ENCODE peak calls at places on chromosomes 4 and X, in five cellular contexts. One of them, this sample, is unnamed. For H3K36me3 and H3K27me3, the result is how much of the 10 kb centered on the place peaks cover.

GRCh38 chrX:119069128-119069527 is 3.7 kb upstream of the CT47C1 start:
- DNase-seq in body of pancreas: no peak
- DNase-seq in HCT116: no peak
- DNase-seq in endodermal cell: no peak
- DNase-seq in right lobe of liver: no peak
- DNase-seq in this sample: no peak

GRCh38 chr4:122129061-122129460 is 23.1 kb upstream of the BLTP1 start:
- DNase-seq in body of pancreas: no peak
- DNase-seq in HCT116: no peak
- DNase-seq in endodermal cell: no peak
- DNase-seq in right lobe of liver: no peak
- DNase-seq in this sample: no peak

GRCh38 chrX:41932885-41933284 is 9.5 kb upstream of the CASK start:
- DNase-seq in body of pancreas: no peak
- DNase-seq in HCT116: no peak
- DNase-seq in endodermal cell: no peak
- DNase-seq in right lobe of liver: no peak
- DNase-seq in this sample: no peak

GRCh38 chrX:13551610-13552009 is 17.8 kb upstream of the EGFL6 start:
- DNase-seq in body of pancreas: no peak
- DNase-seq in HCT116: no peak
- DNase-seq in endodermal cell: no peak
- DNase-seq in right lobe of liver: no peak
- DNase-seq in this sample: no peak

GRCh38 chr4:154349829-154350228 is 141.8 kb downstream of the DCHS2 start:
- DNase-seq in body of pancreas: no peak
- DNase-seq in HCT116: peak
- DNase-seq in endodermal cell: no peak
- DNase-seq in right lobe of liver: no peak
- DNase-seq in this sample: no peak

GRCh38 chr4:106522839-106523238 is 154.3 kb upstream of the GIMD1 start:
- DNase-seq in body of pancreas: no peak
- DNase-seq in HCT116: no peak
- DNase-seq in endodermal cell: no peak
- DNase-seq in right lobe of liver: no peak
- DNase-seq in this sample: no peak

GRCh38 chr4:186707574-186707973 is 16.1 kb downstream of the FAT1 start:
- DNase-seq in body of pancreas: no peak
- DNase-seq in HCT116: no peak
- DNase-seq in endodermal cell: no peak
- DNase-seq in right lobe of liver: no peak
- DNase-seq in this sample: no peak

GRCh38 chr4:158787718-158788441 is 19.1 kb downstream of the FNIP2 start:
- DNase-seq in body of pancreas: no peak
- DNase-seq in HCT116: no peak
- DNase-seq in endodermal cell: no peak
- DNase-seq in right lobe of liver: no peak
- DNase-seq in this sample: no peak

GRCh38 chr4:37758226-37758625 is 68.3 kb upstream of the PGM2 start:
- DNase-seq in body of pancreas: peak
- DNase-seq in HCT116: no peak
- DNase-seq in endodermal cell: no peak
- DNase-seq in right lobe of liver: peak
- DNase-seq in this sample: peak

GRCh38 chrX:149074429-149074828 is 430.7 kb downstream of the IDS start:
- DNase-seq in body of pancreas: no peak
- DNase-seq in HCT116: no peak
- DNase-seq in endodermal cell: no peak
- DNase-seq in right lobe of liver: no peak
- DNase-seq in this sample: no peak

GRCh38 chr4:78645853-78646757 is 94.5 kb downstream of the ANXA3 start:
- DNase-seq in body of pancreas: peak
- DNase-seq in HCT116: no peak
- DNase-seq in endodermal cell: no peak
- DNase-seq in right lobe of liver: peak
- DNase-seq in this sample: peak

GRCh38 chr4:155889036-155889793 is 14.3 kb upstream of the TDO2 start:
- DNase-seq in body of pancreas: no peak
- DNase-seq in HCT116: no peak
- DNase-seq in endodermal cell: no peak
- DNase-seq in right lobe of liver: peak
- DNase-seq in this sample: no peak

GRCh38 chr4:76377922-76378321 is 43.0 kb downstream of the CCDC158 start:
- DNase-seq in body of pancreas: peak
- DNase-seq in HCT116: peak
- DNase-seq in endodermal cell: peak
- DNase-seq in right lobe of liver: no peak
- DNase-seq in this sample: no peak

GRCh38 chrX:43349363-43349762 is 306.7 kb upstream of the MAOA start:
- DNase-seq in body of pancreas: peak
- DNase-seq in HCT116: peak
- DNase-seq in endodermal cell: peak
- DNase-seq in right lobe of liver: peak
- DNase-seq in this sample: no peak

GRCh38 chr4:154390324-154390723 is 101.3 kb downstream of the DCHS2 start:
- DNase-seq in body of pancreas: no peak
- DNase-seq in HCT116: no peak
- DNase-seq in endodermal cell: no peak
- DNase-seq in right lobe of liver: no peak
- DNase-seq in this sample: no peak

GRCh38 chr4:3702551-3703221 is 63.5 kb upstream of the ADRA2C start:
- DNase-seq in body of pancreas: no peak
- DNase-seq in HCT116: no peak
- DNase-seq in endodermal cell: no peak
- DNase-seq in right lobe of liver: no peak
- DNase-seq in this sample: no peak

GRCh38 chr4:148056879-148057278 is 325.0 kb downstream of the ARHGAP10 start:
- DNase-seq in body of pancreas: peak
- DNase-seq in HCT116: peak
- DNase-seq in endodermal cell: peak
- DNase-seq in right lobe of liver: peak
- DNase-seq in this sample: peak

GRCh38 chrX:33183366-33183765 is 28.0 kb downstream of the DMD start:
- DNase-seq in body of pancreas: peak
- DNase-seq in HCT116: no peak
- DNase-seq in endodermal cell: peak
- DNase-seq in right lobe of liver: no peak
- DNase-seq in this sample: no peak

GRCh38 chr4:15636818-15637217 is 18.3 kb downstream of the FBXL5 start:
- DNase-seq in body of pancreas: no peak
- DNase-seq in HCT116: no peak
- DNase-seq in endodermal cell: no peak
- DNase-seq in right lobe of liver: no peak
- DNase-seq in this sample: no peak

GRCh38 chrX:49896951-49897350 is 17.7 kb downstream of the USP27X start:
- DNase-seq in body of pancreas: no peak
- DNase-seq in HCT116: no peak
- DNase-seq in endodermal cell: no peak
- DNase-seq in right lobe of liver: no peak
- DNase-seq in this sample: no peak

GRCh38 chrX:49901068-49901467 is 21.3 kb upstream of the CLCN5 start:
- DNase-seq in body of pancreas: no peak
- DNase-seq in HCT116: no peak
- DNase-seq in endodermal cell: no peak
- DNase-seq in right lobe of liver: no peak
- DNase-seq in this sample: no peak
- H3K4me3 ChIP-seq in body of pancreas: no peak
- H3K4me3 ChIP-seq in HCT116: no peak
- H3K4me3 ChIP-seq in endodermal cell: no peak
- H3K4me3 ChIP-seq in right lobe of liver: no peak
- H3K4me3 ChIP-seq in this sample: no peak

GRCh38 chr4:36237366-36238353 is 6.7 kb downstream of the ARAP2 start:
- DNase-seq in body of pancreas: no peak
- DNase-seq in HCT116: no peak
- DNase-seq in endodermal cell: no peak
- DNase-seq in right lobe of liver: no peak
- DNase-seq in this sample: no peak
- H3K36me3 ChIP-seq in body of pancreas: under half
- H3K36me3 ChIP-seq in HCT116: under half
- H3K36me3 ChIP-seq in endodermal cell: under half
- H3K36me3 ChIP-seq in right lobe of liver: under half
- H3K36me3 ChIP-seq in this sample: under half

GRCh38 chrX:112798736-112799135 is 41.9 kb downstream of the AMOT start:
- DNase-seq in body of pancreas: no peak
- DNase-seq in HCT116: no peak
- DNase-seq in endodermal cell: no peak
- DNase-seq in right lobe of liver: no peak
- DNase-seq in this sample: no peak

GRCh38 chrX:112800901-112801775 is 39.5 kb downstream of the AMOT start:
- DNase-seq in body of pancreas: no peak
- DNase-seq in HCT116: no peak
- DNase-seq in endodermal cell: no peak
- DNase-seq in right lobe of liver: no peak
- DNase-seq in this sample: no peak

GRCh38 chrX:112803060-112803459 is 37.6 kb downstream of the AMOT start:
- DNase-seq in body of pancreas: no peak
- DNase-seq in HCT116: no peak
- DNase-seq in endodermal cell: no peak
- DNase-seq in right lobe of liver: no peak
- DNase-seq in this sample: no peak

DNA sequence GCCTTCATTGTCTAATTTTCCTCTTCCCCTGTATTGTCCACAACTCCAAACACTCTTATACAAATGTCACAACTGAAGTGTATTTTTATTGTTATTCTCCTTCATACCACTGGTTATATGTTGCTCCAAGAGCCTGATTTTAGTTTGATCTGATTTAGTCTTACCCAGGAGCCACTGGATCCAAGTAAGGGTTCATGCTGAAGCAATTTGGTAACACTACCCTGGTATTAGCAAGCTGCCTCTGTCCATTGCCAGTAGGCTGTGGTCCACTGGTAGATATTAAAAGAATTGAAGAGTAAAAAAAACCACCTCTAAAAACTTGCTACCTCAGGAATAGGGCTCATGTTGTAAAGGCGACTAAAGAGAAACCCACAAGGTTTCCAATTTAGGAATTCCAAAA is 41.2 kb downstream of the AMOT start:
- DNase-seq in body of pancreas: no peak
- DNase-seq in HCT116: no peak
- DNase-seq in endodermal cell: no peak
- DNase-seq in right lobe of liver: no peak
- DNase-seq in this sample: no peak
- H3K27me3 ChIP-seq in body of pancreas: under half
- H3K27me3 ChIP-seq in HCT116: under half
- H3K27me3 ChIP-seq in endodermal cell: under half
- H3K27me3 ChIP-seq in right lobe of liver: under half
- H3K27me3 ChIP-seq in this sample: under half

GRCh38 chrX:136202889-136203288 is 48.3 kb downstream of the MAP7D3 start:
- DNase-seq in body of pancreas: no peak
- DNase-seq in HCT116: no peak
- DNase-seq in endodermal cell: no peak
- DNase-seq in right lobe of liver: no peak
- DNase-seq in this sample: no peak

GRCh38 chrX:136203438-136203837 is 47.8 kb downstream of the MAP7D3 start:
- DNase-seq in body of pancreas: no peak
- DNase-seq in HCT116: no peak
- DNase-seq in endodermal cell: no peak
- DNase-seq in right lobe of liver: no peak
- DNase-seq in this sample: no peak

GRCh38 chrX:136206916-136207315 is 44.3 kb downstream of the MAP7D3 start:
- DNase-seq in body of pancreas: no peak
- DNase-seq in HCT116: no peak
- DNase-seq in endodermal cell: no peak
- DNase-seq in right lobe of liver: no peak
- DNase-seq in this sample: no peak

GRCh38 chrX:136205882-136206281 is 45.3 kb downstream of the MAP7D3 start:
- DNase-seq in body of pancreas: no peak
- DNase-seq in HCT116: no peak
- DNase-seq in endodermal cell: peak
- DNase-seq in right lobe of liver: no peak
- DNase-seq in this sample: no peak

DNA sequence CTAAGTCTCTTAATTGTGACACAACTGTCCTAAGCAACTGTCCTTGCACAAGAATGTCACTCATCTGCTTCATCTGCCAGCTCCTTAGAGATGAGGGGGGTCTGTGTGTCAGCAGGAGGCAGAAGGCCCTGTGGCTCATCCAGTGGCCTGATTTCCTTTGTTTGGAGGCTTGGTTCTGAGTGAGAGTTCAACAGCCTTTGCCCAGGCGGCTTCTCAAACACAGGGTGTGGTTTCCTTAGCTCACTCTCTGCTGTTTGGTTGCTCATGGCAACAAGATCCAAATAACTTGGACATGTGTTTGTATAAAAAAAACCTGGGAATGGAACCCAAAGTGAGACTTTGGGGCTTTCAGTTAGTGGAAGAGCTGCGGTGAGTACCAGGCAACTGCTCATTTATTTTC is 46.6 kb downstream of the MAP7D3 start:
- DNase-seq in body of pancreas: no peak
- DNase-seq in HCT116: no peak
- DNase-seq in endodermal cell: no peak
- DNase-seq in right lobe of liver: no peak
- DNase-seq in this sample: peak
- H3K4me3 ChIP-seq in body of pancreas: no peak
- H3K4me3 ChIP-seq in HCT116: no peak
- H3K4me3 ChIP-seq in endodermal cell: no peak
- H3K4me3 ChIP-seq in right lobe of liver: no peak
- H3K4me3 ChIP-seq in this sample: peak

DNA sequence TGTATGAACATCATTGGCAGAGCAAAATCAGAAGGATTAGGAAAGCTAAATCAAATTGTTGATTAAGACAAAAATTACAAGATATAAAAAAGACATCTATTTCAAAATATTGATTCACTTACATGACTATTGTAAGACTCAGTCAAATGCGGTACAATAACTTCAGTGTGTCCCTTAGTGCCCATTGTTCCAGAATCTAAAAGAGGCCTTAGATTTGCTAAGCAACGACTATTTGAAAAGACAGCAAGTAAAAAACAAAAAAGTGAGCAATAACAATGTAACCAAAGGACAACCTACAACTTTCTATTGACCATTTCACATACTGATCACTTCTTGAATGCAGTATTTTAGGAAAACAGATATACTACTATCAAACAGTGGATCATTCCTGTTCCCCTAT is 65.6 kb downstream of the UBA6 start:
- DNase-seq in body of pancreas: no peak
- DNase-seq in HCT116: no peak
- DNase-seq in endodermal cell: no peak
- DNase-seq in right lobe of liver: no peak
- DNase-seq in this sample: no peak
- H3K36me3 ChIP-seq in body of pancreas: under half
- H3K36me3 ChIP-seq in HCT116: under half
- H3K36me3 ChIP-seq in endodermal cell: half or more
- H3K36me3 ChIP-seq in right lobe of liver: under half
- H3K36me3 ChIP-seq in this sample: under half

GRCh38 chrX:11867610-11868345 is 109.7 kb downstream of the MSL3 start:
- DNase-seq in body of pancreas: no peak
- DNase-seq in HCT116: no peak
- DNase-seq in endodermal cell: no peak
- DNase-seq in right lobe of liver: no peak
- DNase-seq in this sample: no peak
- H3K27me3 ChIP-seq in body of pancreas: under half
- H3K27me3 ChIP-seq in HCT116: under half
- H3K27me3 ChIP-seq in endodermal cell: under half
- H3K27me3 ChIP-seq in right lobe of liver: under half
- H3K27me3 ChIP-seq in this sample: under half

GRCh38 chrX:49186125-49187027 is at the start of gene PRICKLE3:
- DNase-seq in body of pancreas: peak
- DNase-seq in HCT116: no peak
- DNase-seq in endodermal cell: peak
- DNase-seq in right lobe of liver: peak
- DNase-seq in this sample: no peak
- H3K4me3 ChIP-seq in body of pancreas: no peak
- H3K4me3 ChIP-seq in HCT116: peak
- H3K4me3 ChIP-seq in endodermal cell: peak
- H3K4me3 ChIP-seq in right lobe of liver: peak
- H3K4me3 ChIP-seq in this sample: peak

GRCh38 chr4:111126340-111126739 is 503.5 kb upstream of the PITX2 start:
- DNase-seq in body of pancreas: no peak
- DNase-seq in HCT116: no peak
- DNase-seq in endodermal cell: no peak
- DNase-seq in right lobe of liver: no peak
- DNase-seq in this sample: no peak
- H3K36me3 ChIP-seq in body of pancreas: under half
- H3K36me3 ChIP-seq in HCT116: under half
- H3K36me3 ChIP-seq in endodermal cell: under half
- H3K36me3 ChIP-seq in right lobe of liver: under half
- H3K36me3 ChIP-seq in this sample: under half

This sample was measured in thoracic aorta.